ENCODE peak calls at places on chromosomes 5 and 9, in nine cellular contexts. R is stomach, I is HCT116, Z is Peyer's patch, G is gastrocnemius medialis, K is esophagus muscularis mucosa, X is tibial nerve, V is K562, O is A549. F is an unnamed sample.

GRCh38 chr9:27768781-27769180 is 195.5 kb upstream of the C9orf72 start:
- DNase-seq in R (no peak), G (no peak), K (no peak), Z (no peak), O (no peak), I (no peak), V (no peak), X (no peak), F (no peak)

GRCh38 chr5:96050273-96050880 is 88.7 kb upstream of the ELL2 start:
- DNase-seq in R (no peak), X (no peak), Z (no peak), O (no peak), V (no peak), K (no peak), G (no peak), I (no peak), F (no peak)

GRCh38 chr9:32618261-32618660 is 17.2 kb downstream of the TAF1L start:
- DNase-seq in G (no peak), I (no peak), X (no peak), O (no peak), V (no peak), K (no peak), Z (no peak), R (no peak), F (no peak)

GRCh38 chr5:175223336-175223735 is 220.6 kb downstream of the DRD1 start:
- DNase-seq in Z (no peak), R (no peak), I (no peak), O (no peak), K (no peak), G (no peak), V (no peak), X (no peak), F (no peak)

GRCh38 chr5:169091396-169091980 is 209.5 kb downstream of the SLIT3 start:
- DNase-seq in O (no peak), Z (no peak), V (no peak), I (no peak), G (no peak), K (no peak), R (no peak), X (no peak), F (no peak)

GRCh38 chr5:131679911-131680310 is 44.9 kb upstream of the RAPGEF6 start:
- DNase-seq in X (no peak), I (no peak), O (no peak), R (no peak), K (no peak), Z (no peak), V (no peak), G (no peak), F (no peak)

GRCh38 chr5:116144103-116144502 is 59.3 kb downstream of the COMMD10 start:
- DNase-seq in O (no peak), V (no peak), X (no peak), K (no peak), G (no peak), R (no peak), Z (no peak), I (no peak), F (no peak)

GRCh38 chr5:171755354-171755821 is 30.2 kb upstream of the SMIM23 start:
- DNase-seq in Z (no peak), R (no peak), X (no peak), V (no peak), I (no peak), O (no peak), G (peak; percentile 35), K (peak; percentile 78), F (no peak)

GRCh38 chr9:134707731-134708671 is 66.4 kb downstream of the COL5A1 start:
- DNase-seq in Z (no peak), O (no peak), K (no peak), I (no peak), V (no peak), R (no peak), X (no peak), G (no peak), F (no peak)

GRCh38 chr5:30099634-30100033 is 1093.9 kb upstream of the CDH6 start:
- DNase-seq in O (peak; percentile 24), I (no peak), X (no peak), Z (no peak), V (no peak), K (no peak), R (no peak), G (no peak), F (peak; percentile 4)

GRCh38 chr5:142915840-142916424 is 145.8 kb downstream of the ARHGAP26 start:
- DNase-seq in K (no peak), G (no peak), X (no peak), Z (peak; percentile 18), O (peak; percentile 52), V (peak; percentile 14), R (peak; percentile 39), I (no peak), F (no peak)

DNA sequence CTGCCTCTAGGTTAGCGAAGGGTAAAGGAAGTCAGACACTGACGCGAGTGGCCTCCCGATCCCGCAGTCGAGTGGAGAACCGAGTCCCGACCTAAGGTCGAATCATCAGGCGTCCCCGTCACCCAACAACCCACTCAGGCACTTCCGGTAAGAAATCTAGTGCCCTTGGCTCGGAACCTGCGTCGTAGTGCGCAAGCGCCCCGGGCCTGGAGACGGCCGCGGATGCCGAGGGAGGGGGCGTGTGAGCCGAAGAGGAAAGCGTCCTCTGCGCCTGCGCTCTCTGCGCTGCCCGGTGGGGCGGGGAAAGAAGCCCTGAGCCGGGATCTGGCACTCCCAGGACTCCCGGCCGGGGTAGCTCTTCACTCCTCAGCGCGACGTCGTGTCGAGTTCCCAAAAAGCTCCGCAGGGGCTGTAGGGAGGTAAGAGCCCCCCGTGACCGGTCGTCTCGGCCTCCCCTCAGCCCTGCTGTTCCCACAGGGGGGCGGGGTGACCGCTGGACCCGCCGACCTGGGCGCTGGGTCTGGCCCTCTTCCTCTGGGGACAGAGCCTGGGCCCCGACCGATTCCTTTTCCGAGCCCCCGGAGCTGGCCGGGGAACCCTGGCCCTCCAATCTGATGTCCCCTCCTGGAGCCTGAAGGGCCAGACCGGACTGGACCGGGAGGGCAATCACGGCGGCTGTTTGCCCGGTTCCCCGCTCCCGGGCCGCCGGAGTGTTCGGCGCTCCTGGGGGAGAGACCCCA is at the start of gene ZFYVE16:
- DNase-seq in G (peak; percentile 97), R (peak; percentile 99), X (peak; percentile 96), K (peak; percentile 99), V (peak; percentile 98), Z (peak; percentile 95), I (peak; percentile 91), O (peak; percentile 88), F (peak; percentile 94)
- TF ChIP-seq POLR2A in G (peak; percentile 87), R (no peak), X (peak; percentile 94), K (peak; percentile 57), V (peak; percentile 95), Z (peak; percentile 82), I (peak; percentile 87), O (peak; percentile 79), F (peak; percentile 65)

GRCh38 chr5:14250094-14250777 is 107.1 kb downstream of the TRIO start:
- DNase-seq in K (no peak), R (no peak), I (no peak), X (peak; percentile 52), O (no peak), Z (peak; percentile 28), V (peak; percentile 61), G (peak; percentile 62), F (no peak)

GRCh38 chr5:14254686-14255085 is 111.5 kb downstream of the TRIO start:
- DNase-seq in X (no peak), K (no peak), Z (no peak), G (no peak), R (no peak), V (no peak), O (no peak), I (no peak), F (no peak)

GRCh38 chr5:14251733-14252132 is 108.6 kb downstream of the TRIO start:
- DNase-seq in R (no peak), O (no peak), X (no peak), G (no peak), K (no peak), I (no peak), Z (no peak), V (no peak), F (no peak)

GRCh38 chr5:14250778-14251711 is 107.9 kb downstream of the TRIO start:
- DNase-seq in X (no peak), I (no peak), K (no peak), O (no peak), Z (no peak), G (no peak), V (no peak), R (no peak), F (no peak)

DNA sequence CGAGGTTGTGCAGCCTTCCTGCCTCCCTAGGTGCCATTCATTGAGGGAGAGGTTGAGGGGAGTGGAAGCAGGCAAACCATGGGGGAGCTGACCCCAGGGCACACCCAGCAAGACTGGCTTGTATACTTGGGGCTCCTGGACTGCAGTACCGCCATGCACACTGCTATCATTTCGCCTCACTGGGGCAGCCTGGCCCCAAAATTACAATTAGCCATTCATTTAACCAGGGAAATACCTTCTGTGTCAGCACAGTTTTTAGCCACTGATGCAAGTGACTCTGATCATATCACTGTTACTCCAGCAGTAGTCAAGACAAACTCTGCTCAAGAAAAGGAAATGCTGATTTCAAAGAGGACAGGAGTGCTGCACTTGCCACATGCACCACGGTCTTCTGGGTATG is 109.7 kb downstream of the TRIO start:
- DNase-seq in G (no peak), X (no peak), O (no peak), Z (no peak), R (no peak), I (no peak), K (no peak), V (no peak), F (no peak)
- TF ChIP-seq POLR2A in G (no peak), X (no peak), O (no peak), Z (no peak), R (no peak), I (no peak), K (no peak), V (no peak), F (no peak)

DNA sequence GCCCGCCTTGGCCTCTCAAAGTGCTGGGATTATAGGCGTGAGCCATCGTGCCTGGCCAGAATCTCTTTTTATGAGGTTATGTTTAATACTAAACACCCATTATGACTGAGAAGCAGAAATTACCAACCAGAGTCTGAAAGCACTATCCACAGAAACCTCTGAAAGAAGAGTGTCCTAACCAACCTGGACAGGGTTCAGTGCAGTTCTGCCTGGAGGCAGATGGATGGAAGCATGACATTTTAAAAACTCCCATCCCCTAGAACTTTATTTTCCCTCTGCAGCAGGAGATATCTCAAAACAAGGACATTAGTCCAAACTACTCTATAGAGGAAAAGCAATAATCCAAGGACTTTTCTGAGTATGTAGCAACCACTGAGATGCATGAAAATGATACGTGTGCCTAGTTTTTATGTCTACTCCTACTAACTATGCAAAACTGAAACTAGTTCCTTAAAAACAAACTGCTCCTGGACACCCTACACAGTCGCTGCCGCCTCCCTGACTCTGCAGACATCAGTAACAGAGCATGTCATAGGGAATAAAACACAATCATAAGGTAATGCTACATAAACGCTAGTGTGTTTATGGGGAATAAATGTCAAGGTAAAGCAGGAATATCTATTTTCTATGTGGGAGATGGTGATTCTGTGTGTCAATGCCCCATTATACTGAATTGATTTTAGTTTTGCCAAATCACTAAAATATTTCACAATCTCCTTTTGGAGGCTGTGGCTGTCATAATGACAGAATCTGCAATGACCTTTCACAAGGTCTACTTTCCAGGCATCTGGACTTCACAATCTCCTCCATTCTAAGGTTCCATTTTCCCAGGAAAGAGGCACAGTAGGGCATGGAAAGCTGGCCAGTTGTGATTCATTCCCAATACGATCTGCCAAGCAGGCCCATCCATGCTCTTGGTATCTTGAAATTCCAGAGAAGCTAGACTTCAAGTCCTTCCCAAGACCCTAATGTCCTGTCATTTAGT is 122.8 kb downstream of the SIL1 start:
- DNase-seq in K (no peak), G (no peak), V (no peak), X (no peak), I (no peak), Z (no peak), R (no peak), O (no peak), F (no peak)
- TF ChIP-seq POLR2A in K (no peak), G (no peak), V (no peak), X (no peak), I (no peak), Z (no peak), R (no peak), O (no peak), F (no peak)

GRCh38 chr5:7897014-7897600 is 28.2 kb downstream of the MTRR start:
- DNase-seq in X (no peak), R (no peak), Z (no peak), V (peak; percentile 61), K (no peak), I (no peak), O (peak; percentile 44), G (no peak), F (peak; percentile 14)
- TF ChIP-seq POLR2A in X (no peak), R (no peak), Z (no peak), V (no peak), K (no peak), I (no peak), O (no peak), G (no peak), F (no peak)

F was measured in H54.